ENCODE peak calls at places on chromosomes 2 and 18, in seven cellular contexts. W is HFF-Myc, D is AG09309, E is choroid plexus epithelial cell, B is transverse colon, V is dorsolateral prefrontal cortex, M is uterus. Y is an unnamed sample.

GRCh38 chr2:226649871-226650660 is 149.6 kb downstream of the IRS1 start:
- DNase-seq in W (peak), D (peak), E (peak), B (peak), V (no peak), M (peak), Y (peak)

GRCh38 chr2:179861027-179861776 is at the start of gene ZNF385B:
- DNase-seq in W (no peak), D (no peak), E (peak), B (peak), V (peak), M (peak), Y (no peak)

GRCh38 chr2:167355796-167356195 is 467.5 kb downstream of the XIRP2 start:
- DNase-seq in W (no peak), D (no peak), E (peak), B (no peak), V (no peak), M (no peak), Y (no peak)

GRCh38 chr18:49274188-49274714 is 186.2 kb downstream of the DYM start:
- DNase-seq in W (no peak), D (no peak), E (peak), B (no peak), V (no peak), M (no peak), Y (peak)

GRCh38 chr18:25467226-25468065 is 115.5 kb upstream of the ZNF521 start:
- DNase-seq in W (peak), D (no peak), E (no peak), B (no peak), V (no peak), M (no peak), Y (peak)

GRCh38 chr2:1546901-1547300 is 133.6 kb downstream of the TPO start:
- DNase-seq in W (no peak), D (no peak), E (no peak), B (no peak), V (no peak), M (no peak), Y (no peak)

GRCh38 chr2:2523395-2524339 is 192.6 kb upstream of the MYT1L start:
- DNase-seq in W (no peak), D (no peak), E (no peak), B (no peak), V (no peak), M (no peak), Y (no peak)

GRCh38 chr2:25174192-25174861 is 5.9 kb upstream of the POMC start:
- DNase-seq in W (no peak), D (no peak), E (no peak), B (no peak), V (no peak), M (no peak), Y (no peak)

DNA sequence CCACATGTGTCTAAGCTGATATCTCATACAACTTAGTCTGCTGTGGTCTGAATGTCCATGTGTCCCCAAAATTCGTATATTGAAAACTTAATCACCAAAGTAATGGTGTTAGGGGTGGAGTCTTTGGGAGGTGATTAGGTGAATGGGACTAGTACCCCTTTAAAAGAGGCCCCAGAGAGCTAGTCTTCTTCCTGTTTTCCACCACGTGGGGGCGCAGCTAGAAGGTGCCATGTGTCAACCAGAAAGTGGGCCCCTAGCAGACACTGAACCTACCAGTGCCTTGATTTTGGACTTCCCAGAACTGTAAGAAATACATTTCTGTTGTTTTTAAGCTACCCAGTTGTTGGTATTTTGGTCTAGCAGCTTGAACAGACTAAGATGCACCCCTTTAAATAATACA is 86.6 kb downstream of the ASB1 start:
- DNase-seq in W (peak), D (no peak), E (peak), B (no peak), V (no peak), M (no peak), Y (peak)
- TF ChIP-seq CTCF in W (peak), D (peak), E (peak), B (peak), V (no peak), M (peak), Y (peak)

GRCh38 chr2:14340703-14341102 is 291.8 kb upstream of the LRATD1 start:
- DNase-seq in W (no peak), D (no peak), E (no peak), B (no peak), V (no peak), M (no peak), Y (no peak)
- H3K4me3 ChIP-seq in W (no peak), D (no peak), E (no peak), B (no peak), V (no peak), M (no peak), Y (no peak)

GRCh38 chr2:10448208-10448645 is at the start of gene ODC1:
- DNase-seq in W (peak), D (peak), E (peak), B (peak), V (peak), M (peak), Y (peak)

GRCh38 chr2:10448646-10449480 is 736 bp upstream of the ODC1 start:
- DNase-seq in W (peak), D (peak), E (no peak), B (peak), V (peak), M (peak), Y (peak)

GRCh38 chr2:10446631-10447030 is 1.5 kb downstream of the ODC1 start:
- DNase-seq in W (no peak), D (no peak), E (no peak), B (no peak), V (no peak), M (no peak), Y (no peak)

GRCh38 chr2:10449481-10449831 is 1.3 kb upstream of the ODC1 start:
- DNase-seq in W (no peak), D (no peak), E (no peak), B (no peak), V (no peak), M (no peak), Y (no peak)

DNA sequence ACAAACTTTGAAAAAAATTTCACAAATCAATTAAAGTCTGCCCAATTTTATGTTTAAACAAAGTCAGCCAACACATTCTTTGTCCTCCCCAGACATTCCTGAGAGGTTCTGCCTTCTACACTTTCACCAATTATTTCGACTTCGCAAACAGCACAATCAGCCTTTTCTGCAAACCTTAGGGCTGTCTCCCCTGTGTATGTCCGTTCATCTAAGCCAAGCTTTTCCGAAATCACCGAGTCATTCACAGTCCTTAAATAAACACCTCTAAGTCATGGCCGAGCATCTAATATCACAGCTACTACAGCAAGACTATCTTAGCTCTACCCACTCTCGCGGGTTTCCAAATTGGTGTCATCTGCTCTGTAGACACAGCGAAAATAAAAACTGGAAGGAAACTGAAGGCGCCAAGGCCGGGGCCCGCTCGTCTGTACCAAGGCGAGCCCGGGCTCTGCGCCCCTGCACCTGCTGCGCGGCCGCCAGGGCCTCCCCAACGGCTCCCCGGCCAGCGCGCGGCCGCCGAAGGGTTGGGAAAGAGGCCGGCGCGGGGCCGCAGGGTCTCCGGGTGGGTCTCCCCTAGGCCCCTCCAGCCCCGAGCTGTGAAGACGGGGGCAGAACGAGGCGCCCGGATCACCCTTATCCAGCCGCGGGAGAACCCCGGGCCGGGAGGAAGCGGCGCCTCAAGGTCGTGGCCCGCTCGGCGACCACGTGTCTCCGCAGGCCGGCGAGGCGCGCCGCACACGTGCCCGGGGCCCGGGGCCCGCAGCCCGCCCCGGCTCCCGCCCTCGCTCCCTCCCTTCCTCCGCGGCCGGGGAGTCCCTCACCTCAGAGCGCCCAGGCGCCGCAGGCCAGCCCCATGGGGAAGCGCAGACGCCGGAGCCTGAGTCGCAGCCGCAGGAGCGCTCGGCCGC is 573 bp downstream of the ODC1 start:
- DNase-seq in W (no peak), D (no peak), E (peak), B (peak), V (no peak), M (no peak), Y (peak)
- TF ChIP-seq CTCF in W (no peak), D (no peak), E (no peak), B (peak), V (no peak), M (peak), Y (no peak)

GRCh38 chr2:68251855-68252406 is 401 bp downstream of the PPP3R1 start:
- DNase-seq in W (no peak), D (no peak), E (no peak), B (peak), V (no peak), M (no peak), Y (no peak)

GRCh38 chr2:68253211-68254068 is 1.1 kb upstream of the PPP3R1 start:
- DNase-seq in W (no peak), D (no peak), E (no peak), B (peak), V (no peak), M (no peak), Y (no peak)

GRCh38 chr2:68258854-68259253 is 6.5 kb upstream of the PPP3R1 start:
- DNase-seq in W (no peak), D (no peak), E (no peak), B (no peak), V (no peak), M (no peak), Y (peak)

GRCh38 chr2:68252407-68253210 is at the start of gene PPP3R1:
- DNase-seq in W (peak), D (peak), E (peak), B (peak), V (peak), M (peak), Y (peak)

GRCh38 chr2:68255736-68256450 is 3.6 kb upstream of the PPP3R1 start:
- DNase-seq in W (no peak), D (no peak), E (no peak), B (no peak), V (no peak), M (no peak), Y (peak)
- H3K4me3 ChIP-seq in W (no peak), D (no peak), E (no peak), B (no peak), V (no peak), M (no peak), Y (no peak)

GRCh38 chr2:224850081-224850480 is 133.9 kb upstream of the CCDC195 start:
- DNase-seq in W (no peak), D (no peak), E (peak), B (no peak), V (no peak), M (no peak), Y (no peak)

GRCh38 chr2:224847961-224848850 is 132.0 kb upstream of the CCDC195 start:
- DNase-seq in W (peak), D (peak), E (peak), B (no peak), V (no peak), M (no peak), Y (peak)

GRCh38 chr2:224847431-224847830 is 131.3 kb upstream of the CCDC195 start:
- DNase-seq in W (no peak), D (no peak), E (peak), B (no peak), V (no peak), M (no peak), Y (no peak)

DNA sequence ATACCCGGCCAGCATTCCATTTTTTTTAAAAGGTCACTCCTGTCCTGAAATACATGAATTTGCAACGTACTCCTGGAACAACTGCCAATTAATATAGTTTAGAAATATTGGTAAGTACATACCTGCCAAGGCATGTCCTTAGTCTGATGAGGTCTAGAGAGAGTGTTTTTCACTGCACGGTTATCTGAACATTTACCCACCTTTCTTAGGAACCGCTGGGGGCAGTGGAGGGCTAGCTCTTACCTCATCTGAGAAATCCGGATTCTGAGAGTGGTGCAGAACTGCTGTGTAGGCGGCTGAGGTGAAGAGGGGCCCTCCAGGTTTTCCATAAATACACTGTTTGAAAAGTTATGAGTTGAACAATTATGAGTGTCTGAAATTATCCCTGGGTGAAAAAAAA is 133.1 kb upstream of the CCDC195 start:
- DNase-seq in W (no peak), D (no peak), E (peak), B (no peak), V (no peak), M (no peak), Y (no peak)
- TF ChIP-seq CTCF in W (no peak), D (no peak), E (peak), B (no peak), V (no peak), M (no peak), Y (no peak)

GRCh38 chr2:241560883-241561474 is 2.4 kb downstream of the BOK start:
- DNase-seq in W (no peak), D (no peak), E (no peak), B (no peak), V (no peak), M (no peak), Y (no peak)
- H3K4me3 ChIP-seq in W (peak), D (peak), E (peak), B (peak), V (peak), M (peak), Y (peak)

GRCh38 chr2:120879401-120880295 is 144.0 kb downstream of the GLI2 start:
- DNase-seq in W (no peak), D (no peak), E (no peak), B (no peak), V (no peak), M (no peak), Y (peak)
- TF ChIP-seq CTCF in W (peak), D (no peak), E (peak), B (no peak), V (no peak), M (no peak), Y (peak)

GRCh38 chr18:22197668-22198067 is 28.3 kb downstream of the GATA6 start:
- DNase-seq in W (no peak), D (no peak), E (no peak), B (no peak), V (no peak), M (no peak), Y (no peak)
- H3K4me3 ChIP-seq in W (no peak), D (no peak), E (no peak), B (no peak), V (no peak), M (no peak), Y (no peak)